ENCODE peak calls at places on chromosome 2, in eight cellular contexts. Q is NB4, F is IMR-90, Y is fibroblast of mammary gland, T is ACHN, P is HL-60, E is H9, R is Caki2. B is an unnamed sample.

GRCh38 chr2:187435756-187436155 is 12.3 kb downstream of the CALCRL start:
- DNase-seq in Q (no peak), F (no peak), Y (no peak), T (no peak), P (no peak), E (no peak), R (no peak), B (no peak)

GRCh38 chr2:230824406-230824978 is 40.2 kb upstream of the ITM2C start:
- DNase-seq in Q (peak), F (peak), Y (peak), T (peak), P (peak), E (peak), R (peak), B (peak)

GRCh38 chr2:239225921-239226561 is 174.8 kb downstream of the HDAC4 start:
- DNase-seq in Q (no peak), F (peak), Y (peak), T (no peak), P (no peak), E (no peak), R (no peak), B (no peak)

GRCh38 chr2:5140367-5140766 is 551.8 kb upstream of the SOX11 start:
- DNase-seq in Q (no peak), F (no peak), Y (no peak), T (no peak), P (no peak), E (no peak), R (peak), B (no peak)

GRCh38 chr2:186365406-186365805 is 120.7 kb upstream of the ZC3H15 start:
- DNase-seq in Q (no peak), F (no peak), Y (no peak), T (no peak), P (no peak), E (no peak), R (no peak), B (no peak)

GRCh38 chr2:168167511-168168263 is 79.7 kb downstream of the STK39 start:
- DNase-seq in Q (no peak), F (no peak), Y (no peak), T (no peak), P (no peak), E (no peak), R (no peak), B (no peak)

GRCh38 chr2:66872056-66872821 is 437.3 kb downstream of the MEIS1 start:
- DNase-seq in Q (no peak), F (peak), Y (peak), T (no peak), P (no peak), E (no peak), R (no peak), B (no peak)

GRCh38 chr2:241808051-241808450 is 942 bp upstream of the NEU4 start:
- DNase-seq in Q (no peak), F (no peak), Y (peak), T (no peak), P (no peak), E (peak), R (no peak), B (no peak)

GRCh38 chr2:180219471-180219870 is 212.4 kb upstream of the CWC22 start:
- DNase-seq in Q (no peak), F (peak), Y (peak), T (no peak), P (no peak), E (no peak), R (no peak), B (no peak)

GRCh38 chr2:214960677-214961076 is 151.2 kb upstream of the BARD1 start:
- DNase-seq in Q (no peak), F (peak), Y (peak), T (peak), P (no peak), E (no peak), R (peak), B (no peak)